ENCODE peak calls at places on chromosomes 12 and 14, in seven cellular contexts. K is psoas muscle; I is cardiac fibroblast; O is NCI-H345; G is CD8-positive, alpha-beta T cell; P is left ventricle myocardium superior; Y is left lobe of liver. Q is an unnamed sample.

GRCh38 chr12:110600254-110600653 is 13.7 kb upstream of the TCTN1 start:
- DNase-seq in K (no peak), I (peak), O (peak), G (no peak), P (no peak), Y (no peak), Q (no peak)

GRCh38 chr12:23895792-23896218 is 53.7 kb downstream of the SOX5 start:
- DNase-seq in K (no peak), I (no peak), O (peak), G (no peak), P (no peak), Y (no peak), Q (no peak)

GRCh38 chr12:122609696-122610095 is 82.6 kb downstream of the KNTC1 start:
- DNase-seq in K (no peak), I (no peak), O (no peak), G (no peak), P (no peak), Y (no peak), Q (no peak)

GRCh38 chr14:104576607-104577332 is 2.8 kb upstream of the C14orf180 start:
- DNase-seq in K (no peak), I (peak), O (no peak), G (no peak), P (no peak), Y (peak), Q (no peak)

GRCh38 chr12:104886418-104887401 is 71.4 kb downstream of the SLC41A2 start:
- DNase-seq in K (no peak), I (peak), O (peak), G (no peak), P (no peak), Y (no peak), Q (no peak)

GRCh38 chr14:75427126-75427481 is 718 bp upstream of the JDP2 start:
- DNase-seq in K (peak), I (no peak), O (no peak), G (no peak), P (peak), Y (no peak), Q (no peak)

GRCh38 chr12:67989184-67989965 is at the start of gene IFNG-AS1:
- DNase-seq in K (no peak), I (no peak), O (no peak), G (peak), P (no peak), Y (no peak), Q (no peak)

GRCh38 chr12:46944104-46944503 is 118.3 kb upstream of the SLC38A4 start:
- DNase-seq in K (no peak), I (peak), O (no peak), G (no peak), P (no peak), Y (no peak), Q (no peak)

GRCh38 chr12:72272731-72273498 is 745 bp downstream of the TRHDE start:
- DNase-seq in K (peak), I (no peak), O (peak), G (no peak), P (peak), Y (no peak), Q (no peak)

GRCh38 chr14:23543403-23543802 is 8.2 kb downstream of the ZFHX2 start:
- DNase-seq in K (no peak), I (no peak), O (no peak), G (no peak), P (no peak), Y (no peak), Q (no peak)

GRCh38 chr14:86799244-86799647 is 1193.7 kb downstream of the GALC start:
- DNase-seq in K (no peak), I (peak), O (peak), G (no peak), P (no peak), Y (peak), Q (no peak)

GRCh38 chr14:104979758-104980591 is 1.8 kb upstream of the AHNAK2 start:
- DNase-seq in K (peak), I (peak), O (no peak), G (no peak), P (peak), Y (peak), Q (peak)

GRCh38 chr12:124283326-124283725 is 11.6 kb upstream of the RFLNA start:
- DNase-seq in K (no peak), I (no peak), O (no peak), G (no peak), P (no peak), Y (no peak), Q (no peak)

GRCh38 chr12:94092516-94093241 is 55.7 kb upstream of the PLXNC1 start:
- DNase-seq in K (peak), I (peak), O (no peak), G (no peak), P (no peak), Y (no peak), Q (peak)

GRCh38 chr14:46250113-46250703 is 401.4 kb downstream of the RPL10L start:
- DNase-seq in K (no peak), I (peak), O (peak), G (no peak), P (no peak), Y (no peak), Q (no peak)

GRCh38 chr14:96195441-96196081 is 9.1 kb upstream of the BDKRB2 start:
- DNase-seq in K (no peak), I (no peak), O (peak), G (no peak), P (no peak), Y (no peak), Q (no peak)

GRCh38 chr14:22483863-22484593 is 105.0 kb downstream of the DAD1 start:
- DNase-seq in K (no peak), I (peak), O (no peak), G (no peak), P (no peak), Y (no peak), Q (no peak)

GRCh38 chr12:2311001-2311778 is 258.4 kb downstream of the CACNA1C start:
- DNase-seq in K (no peak), I (peak), O (no peak), G (no peak), P (no peak), Y (no peak), Q (no peak)

GRCh38 chr14:75885829-75886228 is 96.0 kb downstream of the TGFB3 start:
- DNase-seq in K (no peak), I (peak), O (no peak), G (no peak), P (no peak), Y (no peak), Q (no peak)

GRCh38 chr12:47920913-47921312 is 16.1 kb upstream of the VDR start:
- DNase-seq in K (no peak), I (no peak), O (no peak), G (no peak), P (no peak), Y (no peak), Q (no peak)

GRCh38 chr12:10305411-10305810 is 2.3 kb upstream of the KLRD1 start:
- DNase-seq in K (no peak), I (no peak), O (no peak), G (no peak), P (no peak), Y (no peak), Q (no peak)

Q was measured in sciatic nerve.